ENCODE peak calls at places on chromosomes 11 and 22, in four cellular contexts. D, K, H and N are unnamed samples.

GRCh38 chr11:117878939-117879475 is 2.5 kb upstream of the FXYD6 start:
- DNase-seq in D (no peak), K (no peak), H (no peak), N (no peak)

GRCh38 chr22:30234786-30235470 is 11.6 kb downstream of the LIF start:
- DNase-seq in D (no peak), K (no peak), H (no peak), N (no peak)

GRCh38 chr22:39663751-39664150 is 93.2 kb downstream of the CACNA1I start:
- DNase-seq in D (no peak), K (no peak), H (no peak), N (no peak)

GRCh38 chr11:32817181-32817842 is 12.4 kb upstream of the PRRG4 start:
- DNase-seq in D (no peak), K (no peak), H (no peak), N (no peak)

GRCh38 chr11:27679136-27680015 is 20.9 kb downstream of the BDNF start:
- DNase-seq in D (no peak), K (no peak), H (no peak), N (no peak)

GRCh38 chr11:198236-198806 is 5.4 kb downstream of the SCGB1C1 start:
- DNase-seq in D (no peak), K (no peak), H (no peak), N (no peak)

GRCh38 chr11:61334434-61335354 is 1.7 kb downstream of the TKFC start:
- DNase-seq in D (peak), K (no peak), H (peak), N (no peak)

GRCh38 chr22:19706661-19707151 is 7.6 kb upstream of the SEPTIN5 start:
- DNase-seq in D (no peak), K (no peak), H (peak), N (no peak)

GRCh38 chr11:8773916-8774537 is 91.4 kb downstream of the RPL27A start:
- DNase-seq in D (no peak), K (no peak), H (no peak), N (no peak)

GRCh38 chr11:130715085-130715932 is 201.0 kb downstream of the SNX19 start:
- DNase-seq in D (no peak), K (no peak), H (no peak), N (no peak)

GRCh38 chr11:88709567-88709966 is 356.2 kb downstream of the GRM5 start:
- DNase-seq in D (no peak), K (no peak), H (no peak), N (peak)

DNA sequence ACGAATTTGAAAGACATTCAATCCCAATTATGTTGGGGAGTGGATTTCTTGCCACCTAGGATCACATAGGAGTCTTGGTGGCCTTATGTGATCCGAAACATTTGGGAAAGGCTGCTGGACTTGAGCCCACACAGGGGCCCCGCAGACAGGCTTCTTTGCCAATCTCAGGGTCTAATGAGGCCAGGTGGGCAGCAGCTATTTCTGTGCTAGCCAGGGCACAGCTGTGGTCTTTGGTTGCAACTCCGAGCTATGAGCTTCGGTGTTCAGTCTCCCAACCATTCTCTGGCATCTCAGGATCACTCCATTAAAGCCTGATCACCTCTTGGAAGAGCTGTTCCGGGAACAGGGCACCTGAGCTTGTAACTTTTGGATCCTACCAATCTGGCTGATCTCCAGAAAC is 84.4 kb downstream of the TP53I11 start:
- DNase-seq in D (no peak), K (no peak), H (no peak), N (no peak)
- TF ChIP-seq EZH2 in D (no peak), K (no peak), H (no peak), N (no peak)

GRCh38 chr11:2864890-2865289 is 20.7 kb downstream of the CDKN1C start:
- DNase-seq in D (no peak), K (no peak), H (no peak), N (no peak)
- TF ChIP-seq JUN in D (no peak), K (no peak), H (no peak), N (no peak)

DNA sequence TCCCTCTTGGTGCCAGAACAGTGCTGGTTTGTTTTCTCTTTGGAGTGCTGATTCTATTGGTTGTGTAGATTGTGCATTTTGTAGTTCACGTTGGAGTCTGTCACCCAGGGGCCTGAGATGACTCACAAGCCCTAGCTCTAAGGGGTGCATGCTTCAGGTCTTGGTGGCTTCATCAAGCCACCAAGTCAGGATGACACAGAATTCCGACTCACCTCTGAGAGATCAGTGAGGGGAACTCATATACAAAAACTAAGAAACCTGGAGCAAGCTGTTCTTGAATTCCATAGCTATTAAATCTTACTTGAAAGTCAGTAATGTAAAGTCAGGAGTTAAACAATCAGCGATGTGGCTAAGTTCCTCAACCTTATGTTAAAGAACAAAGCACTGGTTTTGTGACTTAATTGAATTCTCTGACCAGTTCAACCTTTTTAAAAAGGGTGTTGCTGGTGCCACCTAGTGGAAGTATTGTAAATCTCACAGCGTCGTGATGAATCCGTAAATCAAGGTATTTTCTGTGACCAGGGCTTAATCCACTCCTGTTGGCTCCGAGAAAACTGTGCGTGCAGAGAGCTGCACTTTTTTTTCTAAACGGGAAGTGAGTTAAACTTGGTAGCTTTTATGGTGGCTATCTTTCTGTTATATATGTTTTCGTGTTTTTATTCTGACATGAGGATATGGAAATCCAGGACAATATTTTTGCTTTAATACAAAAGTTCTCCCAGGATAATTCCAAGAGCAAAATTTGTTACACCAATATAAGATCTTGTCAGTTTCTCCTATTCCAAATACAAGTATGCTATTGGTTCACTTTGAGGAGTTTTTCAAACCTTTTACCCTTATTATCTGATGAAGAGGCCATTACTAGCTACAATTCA is 14.6 kb downstream of the MMP13 start:
- DNase-seq in D (peak), K (no peak), H (peak), N (peak)
- H3K4me2 ChIP-seq in D (no peak), K (no peak), H (no peak), N (peak)

GRCh38 chr11:2928605-2929510 is at the start of gene PHLDA2:
- DNase-seq in D (no peak), K (peak), H (peak), N (peak)
- TF ChIP-seq EZH2 in D (no peak), K (peak), H (no peak), N (no peak)

DNA sequence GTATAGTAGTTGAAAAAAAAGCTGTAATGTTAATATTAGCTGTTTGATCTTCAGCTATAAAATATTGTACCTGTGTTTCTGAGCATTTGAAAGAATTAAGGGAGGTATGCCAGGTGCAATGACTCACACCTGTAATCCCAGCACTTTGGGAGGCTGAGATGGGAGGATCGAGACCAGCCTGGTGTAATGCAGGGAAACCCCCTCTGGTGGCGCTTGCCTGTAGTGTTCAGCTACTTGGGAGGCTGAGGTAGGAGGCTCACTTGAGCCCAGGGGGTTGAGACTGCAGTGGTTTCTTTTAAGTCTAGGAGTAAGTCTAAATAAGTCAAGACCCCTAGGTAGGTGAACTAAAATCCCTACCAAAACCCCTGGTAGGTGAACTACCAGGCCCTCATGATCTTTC is 37.1 kb downstream of the TAF1D start:
- DNase-seq in D (peak), K (no peak), H (no peak), N (no peak)
- TF ChIP-seq JUN in D (no peak), K (no peak), H (no peak), N (no peak)

GRCh38 chr11:46916251-46916650 is 2.1 kb downstream of the LRP4 start:
- DNase-seq in D (no peak), K (no peak), H (no peak), N (no peak)
- H3K4me2 ChIP-seq in D (peak), K (peak), H (no peak), N (peak)

GRCh38 chr11:44319170-44319551 is 9.2 kb upstream of the ALX4 start:
- DNase-seq in D (no peak), K (peak), H (no peak), N (no peak)
- TF ChIP-seq EZH2 in D (no peak), K (peak), H (no peak), N (no peak)

GRCh38 chr11:11622772-11623531 is 1.1 kb upstream of the GALNT18 start:
- DNase-seq in D (peak), K (no peak), H (no peak), N (no peak)

GRCh38 chr11:11624926-11625325 is 3.1 kb upstream of the GALNT18 start:
- DNase-seq in D (no peak), K (no peak), H (no peak), N (no peak)

GRCh38 chr11:11628651-11629050 is 6.8 kb upstream of the GALNT18 start:
- DNase-seq in D (no peak), K (no peak), H (no peak), N (no peak)

GRCh38 chr11:11624206-11624605 is 2.4 kb upstream of the GALNT18 start:
- DNase-seq in D (no peak), K (no peak), H (no peak), N (no peak)

GRCh38 chr11:11626128-11626527 is 4.3 kb upstream of the GALNT18 start:
- DNase-seq in D (no peak), K (no peak), H (no peak), N (no peak)
- TF ChIP-seq JUN in D (no peak), K (no peak), H (no peak), N (no peak)

GRCh38 chr11:10478066-10478465 is 23.0 kb downstream of the AMPD3 start:
- DNase-seq in D (no peak), K (no peak), H (no peak), N (no peak)

GRCh38 chr11:10477690-10478046 is 22.6 kb downstream of the AMPD3 start:
- DNase-seq in D (no peak), K (no peak), H (no peak), N (no peak)

GRCh38 chr11:10480026-10480425 is 25.0 kb downstream of the AMPD3 start:
- DNase-seq in D (no peak), K (no peak), H (no peak), N (no peak)

GRCh38 chr11:10476927-10477689 is 22.0 kb downstream of the AMPD3 start:
- DNase-seq in D (no peak), K (no peak), H (no peak), N (no peak)

GRCh38 chr11:10478574-10479550 is 23.8 kb downstream of the AMPD3 start:
- DNase-seq in D (no peak), K (no peak), H (no peak), N (no peak)
- H3K4me2 ChIP-seq in D (no peak), K (no peak), H (no peak), N (no peak)

DNA sequence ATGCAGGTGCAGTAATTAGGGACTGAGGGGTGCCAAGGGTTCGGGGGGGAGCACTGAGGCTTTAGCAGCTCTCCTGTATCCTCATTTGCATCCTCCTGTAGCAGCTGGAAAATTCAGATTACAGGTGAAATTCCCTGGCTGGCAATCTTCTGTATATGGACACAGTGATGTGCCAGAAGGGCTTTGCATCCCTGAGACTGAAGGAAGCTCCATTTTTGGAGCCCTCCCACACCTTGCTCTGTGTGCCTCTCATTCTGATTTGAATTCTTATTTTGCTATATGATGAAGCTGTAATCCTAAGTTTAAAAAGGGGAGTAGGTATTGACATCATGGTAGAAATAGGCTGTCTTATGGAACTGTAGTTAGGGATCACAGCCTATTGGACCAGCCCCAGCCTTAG is 46.6 kb downstream of the SCN3B start:
- DNase-seq in D (no peak), K (no peak), H (no peak), N (no peak)
- TF ChIP-seq EZH2 in D (no peak), K (no peak), H (no peak), N (no peak)